ENCODE peak calls at places on chromosomes 5 and 9, in six cellular contexts. S, W, B, P, L and X are unnamed samples.

GRCh38 chr9:122180633-122181032 is 20.9 kb downstream of the MORN5 start:
- DNase-seq in B (no peak), L (no peak), W (no peak), S (no peak), P (no peak), X (peak; percentile 54)

GRCh38 chr9:13140843-13141592 is 138.5 kb downstream of the MPDZ start:
- DNase-seq in S (no peak), P (no peak), B (no peak), L (no peak), W (no peak), X (peak; percentile 31)

GRCh38 chr9:130491830-130492465 is 47.2 kb downstream of the ASS1 start:
- DNase-seq in W (no peak), L (no peak), S (no peak), P (no peak), B (no peak), X (no peak)

GRCh38 chr9:137044502-137045177 is 1.3 kb downstream of the NPDC1 start:
- DNase-seq in P (no peak), S (no peak), W (no peak), B (peak; percentile 63), L (no peak), X (no peak)

GRCh38 chr9:98730914-98731313 is 22.2 kb upstream of the GABBR2 start:
- DNase-seq in S (no peak), W (no peak), P (no peak), B (no peak), L (no peak), X (no peak)

GRCh38 chr9:129569506-129570449 is 51.1 kb downstream of the C9orf50 start:
- DNase-seq in S (peak; percentile 29), P (no peak), W (no peak), B (no peak), L (no peak), X (no peak)

GRCh38 chr5:124593952-124594351 is 152.5 kb downstream of the ZNF608 start:
- DNase-seq in B (no peak), L (no peak), P (no peak), S (no peak), W (no peak), X (no peak)

GRCh38 chr5:159855476-159856157 is 60.7 kb upstream of the ADRA1B start:
- DNase-seq in L (no peak), W (no peak), S (no peak), B (no peak), P (no peak), X (no peak)

GRCh38 chr5:40829748-40830305 is 5.2 kb downstream of the RPL37 start:
- DNase-seq in W (no peak), S (no peak), P (peak; percentile 7), L (no peak), B (no peak), X (no peak)

GRCh38 chr5:96655506-96655905 is 6.7 kb upstream of the CAST start:
- DNase-seq in S (no peak), B (no peak), W (no peak), L (no peak), P (no peak), X (no peak)

GRCh38 chr5:118580959-118581358 is 407.4 kb downstream of the DTWD2 start:
- DNase-seq in W (no peak), L (no peak), B (no peak), P (no peak), S (no peak), X (no peak)

GRCh38 chr9:136956604-136957003 is 4.5 kb downstream of the LCN12 start:
- DNase-seq in B (no peak), P (no peak), L (no peak), W (no peak), S (no peak), X (no peak)

GRCh38 chr9:69931340-69931739 is 110.7 kb downstream of the CFAP95 start:
- DNase-seq in W (no peak), S (no peak), P (no peak), L (no peak), B (no peak), X (no peak)

GRCh38 chr5:66540078-66540477 is 56.1 kb upstream of the MAST4 start:
- DNase-seq in S (no peak), P (no peak), W (no peak), L (no peak), B (no peak), X (no peak)

GRCh38 chr5:51468196-51468595 is 84.9 kb downstream of the ISL1 start:
- DNase-seq in P (no peak), S (no peak), B (no peak), L (no peak), W (no peak), X (no peak)